ENCODE peak calls at places on chromosomes 6 and 20, in nine cellular contexts. X, T, R, B, D, O, U, S and L are unnamed samples.

GRCh38 chr6:146310628-146311027 is 233.0 kb upstream of the RAB32 start:
- DNase-seq in X (no peak), T (no peak), R (no peak), B (no peak), D (no peak), O (no peak), U (no peak), S (no peak), L (no peak)

GRCh38 chr6:56091159-56091869 is 156.1 kb downstream of the COL21A1 start:
- DNase-seq in X (no peak), T (no peak), R (peak; percentile 25), B (peak; percentile 83), D (peak; percentile 89), O (no peak), U (peak; percentile 77), S (peak; percentile 26), L (no peak)

GRCh38 chr6:7087066-7087465 is 20.7 kb upstream of the RREB1 start:
- DNase-seq in X (no peak), T (no peak), R (no peak), B (peak; percentile 64), D (peak; percentile 49), O (no peak), U (peak; percentile 22), S (no peak), L (no peak)

GRCh38 chr20:7924692-7925091 is 15.6 kb downstream of the HAO1 start:
- DNase-seq in X (no peak), T (no peak), R (no peak), B (peak; percentile 93), D (peak; percentile 85), O (no peak), U (peak; percentile 93), S (no peak), L (no peak)

GRCh38 chr6:28807682-28808280 is 116.0 kb downstream of the TRIM27 start:
- DNase-seq in X (peak; percentile 43), T (peak; percentile 44), R (no peak), B (peak; percentile 75), D (peak; percentile 58), O (no peak), U (peak; percentile 70), S (peak; percentile 75), L (no peak)

GRCh38 chr6:163341671-163342070 is 72.8 kb upstream of the QKI start:
- DNase-seq in X (no peak), T (no peak), R (no peak), B (no peak), D (no peak), O (no peak), U (no peak), S (no peak), L (no peak)

GRCh38 chr6:25229671-25230321 is 49.4 kb upstream of the CARMIL1 start:
- DNase-seq in X (no peak), T (no peak), R (peak; percentile 65), B (peak; percentile 73), D (peak; percentile 94), O (no peak), U (peak; percentile 80), S (peak; percentile 15), L (no peak)

GRCh38 chr20:21767739-21768223 is 62.3 kb downstream of the PAX1 start:
- DNase-seq in X (peak; percentile 21), T (no peak), R (no peak), B (no peak), D (no peak), O (no peak), U (no peak), S (no peak), L (no peak)

GRCh38 chr6:29791162-29791561 is 36.5 kb upstream of the HLA-G start:
- DNase-seq in X (no peak), T (no peak), R (no peak), B (peak; percentile 33), D (peak; percentile 11), O (no peak), U (no peak), S (no peak), L (no peak)

GRCh38 chr6:7200598-7201443 is 93.1 kb downstream of the RREB1 start:
- DNase-seq in X (no peak), T (no peak), R (no peak), B (no peak), D (no peak), O (no peak), U (no peak), S (no peak), L (no peak)

GRCh38 chr6:115908906-115909559 is 151.7 kb downstream of the FRK start:
- DNase-seq in X (no peak), T (no peak), R (no peak), B (no peak), D (no peak), O (no peak), U (no peak), S (no peak), L (no peak)

GRCh38 chr20:23136893-23137745 is 51.0 kb upstream of the CD93 start:
- DNase-seq in X (no peak), T (no peak), R (peak; percentile 40), B (no peak), D (no peak), O (no peak), U (no peak), S (no peak), L (no peak)

GRCh38 chr6:365835-366234 is 25.7 kb upstream of the IRF4 start:
- DNase-seq in X (no peak), T (no peak), R (no peak), B (no peak), D (no peak), O (no peak), U (no peak), S (no peak), L (no peak)

GRCh38 chr6:138986578-138986977 is 1.5 kb downstream of the REPS1 start:
- DNase-seq in X (no peak), T (no peak), R (no peak), B (peak; percentile 42), D (peak; percentile 36), O (no peak), U (peak; percentile 11), S (no peak), L (no peak)

GRCh38 chr20:44610313-44610965 is 28.1 kb downstream of the PKIG start:
- DNase-seq in X (no peak), T (no peak), R (no peak), B (no peak), D (peak; percentile 35), O (no peak), U (no peak), S (no peak), L (no peak)

GRCh38 chr6:27962506-27962905 is 5.5 kb downstream of the OR2B6 start:
- DNase-seq in X (no peak), T (no peak), R (no peak), B (no peak), D (no peak), O (no peak), U (no peak), S (no peak), L (no peak)

GRCh38 chr6:107911711-107912110 is 46.3 kb downstream of the SEC63 start:
- DNase-seq in X (no peak), T (no peak), R (no peak), B (no peak), D (no peak), O (no peak), U (no peak), S (no peak), L (no peak)

GRCh38 chr6:157613011-157613522 is 210.0 kb upstream of the SNX9 start:
- DNase-seq in X (no peak), T (no peak), R (peak; percentile 69), B (peak; percentile 97), D (peak; percentile 87), O (no peak), U (peak; percentile 87), S (peak; percentile 83), L (no peak)

GRCh38 chr6:41740366-41741162 is 5.2 kb upstream of the TFEB start:
- DNase-seq in X (no peak), T (no peak), R (no peak), B (no peak), D (no peak), O (no peak), U (no peak), S (no peak), L (no peak)

GRCh38 chr6:30207619-30208295 is 5.4 kb downstream of the TRIM26 start:
- DNase-seq in X (no peak), T (no peak), R (no peak), B (peak; percentile 49), D (peak; percentile 63), O (no peak), U (no peak), S (no peak), L (no peak)

GRCh38 chr6:30841644-30842504 is 42.4 kb upstream of the DDR1 start:
- DNase-seq in X (no peak), T (no peak), R (no peak), B (no peak), D (peak; percentile 94), O (no peak), U (no peak), S (no peak), L (no peak)

GRCh38 chr6:106316376-106316769 is 9.2 kb downstream of the ATG5 start:
- DNase-seq in X (no peak), T (no peak), R (no peak), B (no peak), D (no peak), O (no peak), U (no peak), S (no peak), L (no peak)

GRCh38 chr6:30844118-30844535 is 40.2 kb upstream of the DDR1 start:
- DNase-seq in X (no peak), T (no peak), R (peak; percentile 80), B (peak; percentile 53), D (peak; percentile 75), O (no peak), U (peak; percentile 46), S (no peak), L (no peak)

GRCh38 chr6:71468841-71469750 is 180.5 kb downstream of the OGFRL1 start:
- DNase-seq in X (no peak), T (no peak), R (no peak), B (peak; percentile 92), D (peak; percentile 92), O (no peak), U (peak; percentile 90), S (no peak), L (no peak)

GRCh38 chr6:100262086-100262485 is 202.6 kb downstream of the SIM1 start:
- DNase-seq in X (no peak), T (no peak), R (no peak), B (no peak), D (no peak), O (no peak), U (no peak), S (no peak), L (no peak)

GRCh38 chr20:6769953-6770831 is 2.7 kb downstream of the BMP2 start:
- DNase-seq in X (peak; percentile 23), T (no peak), R (no peak), B (peak; percentile 60), D (peak; percentile 62), O (no peak), U (no peak), S (no peak), L (no peak)

GRCh38 chr20:35320396-35321126 is 28.3 kb upstream of the FAM83C start:
- DNase-seq in X (no peak), T (no peak), R (peak; percentile 71), B (peak; percentile 90), D (peak; percentile 50), O (no peak), U (peak; percentile 86), S (peak; percentile 65), L (no peak)

GRCh38 chr6:37783831-37784584 is 35.5 kb upstream of the ZFAND3 start:
- DNase-seq in X (no peak), T (peak; percentile 51), R (no peak), B (peak; percentile 75), D (peak; percentile 57), O (no peak), U (no peak), S (no peak), L (no peak)

GRCh38 chr20:38184098-38184497 is 19.0 kb upstream of the TGM2 start:
- DNase-seq in X (no peak), T (no peak), R (peak; percentile 62), B (no peak), D (no peak), O (no peak), U (no peak), S (no peak), L (no peak)

GRCh38 chr20:25464501-25465204 is 57.2 kb downstream of the GINS1 start:
- DNase-seq in X (peak; percentile 65), T (peak; percentile 74), R (no peak), B (peak; percentile 7), D (no peak), O (no peak), U (no peak), S (no peak), L (no peak)

GRCh38 chr20:25089096-25089495 is 7.2 kb upstream of the VSX1 start:
- DNase-seq in X (no peak), T (no peak), R (no peak), B (no peak), D (no peak), O (no peak), U (no peak), S (no peak), L (no peak)